ENCODE peak calls at places on chromosomes 2 and 18, in five cellular contexts. Q is chondrocyte, R is fibroblast of lung, N is nucleus accumbens, S is GM04504. L is an unnamed sample.

GRCh38 chr2:192546566-192546965 is 351.8 kb upstream of the TMEFF2 start:
- DNase-seq in Q (no peak), R (no peak), N (no peak), S (no peak), L (peak)

GRCh38 chr2:101832114-101832513 is 134.6 kb downstream of the MAP4K4 start:
- DNase-seq in Q (no peak), R (no peak), N (no peak), S (no peak), L (peak)

GRCh38 chr2:26043862-26044736 is 10.2 kb downstream of the RAB10 start:
- DNase-seq in Q (no peak), R (peak), N (no peak), S (peak), L (no peak)

GRCh38 chr2:186820303-186820702 is 28.7 kb downstream of the ZSWIM2 start:
- DNase-seq in Q (no peak), R (no peak), N (no peak), S (no peak), L (no peak)

GRCh38 chr2:209321076-209321475 is 102.8 kb upstream of the MAP2 start:
- DNase-seq in Q (no peak), R (peak), N (no peak), S (no peak), L (peak)

GRCh38 chr2:129255610-129256313 is 723.7 kb upstream of the RAB6C start:
- DNase-seq in Q (no peak), R (no peak), N (no peak), S (no peak), L (no peak)

GRCh38 chr2:204205548-204205947 is 269.0 kb downstream of the ICOS start:
- DNase-seq in Q (no peak), R (no peak), N (no peak), S (no peak), L (no peak)

GRCh38 chr2:85215074-85216050 is 82.2 kb downstream of the TCF7L1 start:
- DNase-seq in Q (no peak), R (peak), N (peak), S (peak), L (no peak)

GRCh38 chr2:9333591-9334171 is 89.6 kb downstream of the ITGB1BP1 start:
- DNase-seq in Q (no peak), R (peak), N (peak), S (peak), L (peak)

GRCh38 chr2:20985061-20985460 is 58.8 kb downstream of the APOB start:
- DNase-seq in Q (no peak), R (no peak), N (no peak), S (no peak), L (no peak)

GRCh38 chr2:7611750-7612149 is 694.5 kb downstream of the RNF144A start:
- DNase-seq in Q (no peak), R (no peak), N (no peak), S (no peak), L (no peak)

GRCh38 chr18:13597068-13597467 is 129.3 kb downstream of the FAM210A start:
- DNase-seq in Q (no peak), R (peak), N (no peak), S (no peak), L (no peak)

L was measured in PC-3.